ENCODE peak calls at places on chromosome 3, in eight cellular contexts. H, U, Y, J, C, S, T and O are unnamed samples.

GRCh38 chr3:149199474-149199873 is 22.2 kb downstream of the CP start:
- DNase-seq in U (no peak), Y (no peak), H (no peak), J (peak), S (no peak), C (no peak), T (peak), O (no peak)

GRCh38 chr3:119481079-119481478 is 12.3 kb downstream of the POGLUT1 start:
- DNase-seq in J (no peak), Y (peak), T (no peak), C (no peak), U (no peak), S (no peak), H (no peak), O (no peak)

GRCh38 chr3:47380026-47380600 is 708 bp upstream of the PTPN23 start:
- DNase-seq in J (no peak), U (no peak), H (no peak), C (no peak), S (no peak), T (no peak), Y (no peak), O (no peak)

GRCh38 chr3:38454884-38455638 is 1.4 kb downstream of the ACVR2B start:
- DNase-seq in J (no peak), S (peak), U (peak), T (peak), H (no peak), Y (peak), C (peak), O (peak)

GRCh38 chr3:84836961-84837360 is 121.8 kb upstream of the CADM2 start:
- DNase-seq in C (no peak), H (no peak), T (no peak), J (no peak), S (peak), Y (no peak), U (no peak), O (no peak)

GRCh38 chr3:101873619-101874018 is 24.3 kb downstream of the NFKBIZ start:
- DNase-seq in H (no peak), S (no peak), Y (peak), U (no peak), C (no peak), J (peak), T (peak), O (no peak)

GRCh38 chr3:129606522-129607390 is at the start of gene PLXND1:
- DNase-seq in H (no peak), Y (peak), S (peak), C (peak), T (peak), U (peak), J (peak), O (peak)

GRCh38 chr3:94063497-94064119 is 747 bp downstream of the NSUN3 start:
- DNase-seq in U (no peak), H (no peak), T (no peak), J (no peak), S (no peak), C (no peak), Y (peak), O (no peak)

GRCh38 chr3:13111173-13111873 is 38.1 kb upstream of the IQSEC1 start:
- DNase-seq in U (no peak), H (no peak), T (no peak), Y (no peak), S (no peak), C (no peak), J (no peak), O (no peak)

GRCh38 chr3:167406876-167407492 is 26.9 kb upstream of the ZBBX start:
- DNase-seq in C (no peak), J (peak), Y (peak), T (peak), U (no peak), S (peak), H (no peak), O (peak)

GRCh38 chr3:79818015-79818414 is 50.2 kb upstream of the ROBO1 start:
- DNase-seq in C (no peak), Y (no peak), S (no peak), H (no peak), J (no peak), U (no peak), T (no peak), O (no peak)

GRCh38 chr3:136994772-136995516 is 37.2 kb downstream of the IL20RB start:
- DNase-seq in J (peak), T (peak), U (peak), C (peak), Y (peak), S (no peak), H (no peak), O (peak)

GRCh38 chr3:187930021-187930420 is 184.8 kb upstream of the BCL6 start:
- DNase-seq in Y (no peak), S (no peak), J (no peak), T (no peak), H (no peak), C (no peak), U (no peak), O (no peak)

GRCh38 chr3:138467905-138468304 is 33.5 kb downstream of the ESYT3 start:
- DNase-seq in U (peak), T (no peak), J (no peak), C (no peak), Y (no peak), H (no peak), S (no peak), O (no peak)

GRCh38 chr3:57572096-57572495 is 16.0 kb downstream of the PDE12 start:
- DNase-seq in C (no peak), Y (no peak), U (no peak), J (no peak), H (no peak), T (no peak), S (no peak), O (no peak)

GRCh38 chr3:65352951-65353350 is 665.2 kb upstream of the ADAMTS9 start:
- DNase-seq in Y (peak), C (no peak), J (peak), H (no peak), T (no peak), S (no peak), U (no peak), O (no peak)

GRCh38 chr3:13332158-13332557 is 88.0 kb downstream of the NUP210 start:
- DNase-seq in U (no peak), J (no peak), S (no peak), C (no peak), T (no peak), H (no peak), Y (no peak), O (no peak)

GRCh38 chr3:53776494-53777101 is 69.6 kb downstream of the CHDH start:
- DNase-seq in H (no peak), T (no peak), S (no peak), J (peak), U (no peak), Y (peak), C (no peak), O (no peak)

GRCh38 chr3:2713923-2714322 is 396.3 kb downstream of the IL5RA start:
- DNase-seq in U (no peak), J (peak), S (no peak), Y (peak), C (no peak), H (no peak), T (no peak), O (no peak)

GRCh38 chr3:178159691-178160090 is 376.5 kb upstream of the KCNMB2 start:
- DNase-seq in S (peak), H (no peak), Y (no peak), J (peak), T (no peak), U (no peak), C (no peak), O (no peak)

GRCh38 chr3:123817413-123817812 is 66.7 kb downstream of the MYLK start:
- DNase-seq in Y (peak), C (no peak), H (no peak), S (no peak), T (peak), U (no peak), J (peak), O (peak)

GRCh38 chr3:161066926-161067325 is 38.2 kb downstream of the B3GALNT1 start:
- DNase-seq in H (no peak), Y (no peak), J (no peak), T (no peak), U (no peak), C (no peak), S (no peak), O (no peak)

GRCh38 chr3:51559266-51559907 is 20.9 kb downstream of the RAD54L2 start:
- DNase-seq in J (peak), Y (peak), T (peak), S (no peak), C (no peak), H (no peak), U (no peak), O (peak)

GRCh38 chr3:168081171-168081771 is 14.5 kb downstream of the GOLIM4 start:
- DNase-seq in T (no peak), U (no peak), S (no peak), C (no peak), Y (peak), J (no peak), H (no peak), O (no peak)

GRCh38 chr3:38316356-38317185 is 30.0 kb upstream of the XYLB start:
- DNase-seq in H (no peak), U (no peak), Y (no peak), J (no peak), S (no peak), C (no peak), T (no peak), O (no peak)

GRCh38 chr3:16839271-16840110 is 45.3 kb upstream of the PLCL2 start:
- DNase-seq in C (no peak), T (no peak), S (no peak), U (peak), H (no peak), J (no peak), Y (no peak), O (no peak)

GRCh38 chr3:23455775-23456174 is 252.6 kb downstream of the UBE2E2 start:
- DNase-seq in T (peak), U (no peak), Y (peak), J (peak), C (no peak), H (no peak), S (no peak), O (no peak)

GRCh38 chr3:175948041-175948440 is 1088.9 kb downstream of the NAALADL2 start:
- DNase-seq in Y (no peak), J (no peak), U (no peak), C (no peak), S (no peak), H (no peak), T (no peak), O (no peak)

GRCh38 chr3:167305340-167305739 is 74.8 kb downstream of the ZBBX start:
- DNase-seq in J (no peak), H (no peak), U (no peak), C (no peak), Y (no peak), T (no peak), S (no peak), O (no peak)

GRCh38 chr3:193342551-193342950 is 36.0 kb downstream of the ATP13A5 start:
- DNase-seq in J (no peak), H (no peak), S (peak), U (no peak), Y (no peak), C (no peak), T (no peak), O (no peak)

GRCh38 chr3:12902181-12902999 is 61.0 kb upstream of the RPL32 start:
- DNase-seq in S (no peak), J (no peak), U (peak), C (no peak), T (no peak), H (no peak), Y (no peak), O (no peak)

GRCh38 chr3:64345351-64345750 is 120.1 kb upstream of the PRICKLE2 start:
- DNase-seq in T (peak), U (no peak), H (no peak), J (peak), Y (peak), S (no peak), C (no peak), O (no peak)

GRCh38 chr3:16589867-16590624 is 15.2 kb downstream of the DAZL start:
- DNase-seq in J (no peak), Y (no peak), U (no peak), T (no peak), S (no peak), C (no peak), H (no peak), O (no peak)

GRCh38 chr3:50119786-50120185 is 31.1 kb downstream of the RBM5 start:
- DNase-seq in S (no peak), C (no peak), Y (no peak), H (no peak), T (no peak), J (no peak), U (no peak), O (no peak)

GRCh38 chr3:17910922-17911321 is 168.5 kb upstream of the TBC1D5 start:
- DNase-seq in U (no peak), S (no peak), H (no peak), T (no peak), J (no peak), Y (no peak), C (no peak), O (no peak)

GRCh38 chr3:147388395-147389264 is 17.7 kb downstream of the ZIC4 start:
- DNase-seq in C (no peak), Y (no peak), T (peak), U (no peak), H (no peak), J (no peak), S (no peak), O (no peak)

GRCh38 chr3:147385059-147386012 is 21.0 kb downstream of the ZIC4 start:
- DNase-seq in U (no peak), S (no peak), T (no peak), Y (no peak), H (no peak), J (no peak), C (no peak), O (no peak)

GRCh38 chr3:147389265-147390175 is 16.8 kb downstream of the ZIC4 start:
- DNase-seq in T (peak), H (no peak), S (no peak), Y (no peak), U (no peak), J (no peak), C (no peak), O (no peak)

GRCh38 chr3:147390589-147391569 is 15.5 kb downstream of the ZIC4 start:
- DNase-seq in S (no peak), J (no peak), C (no peak), Y (no peak), T (no peak), U (no peak), H (no peak), O (no peak)

GRCh38 chr3:147387550-147388394 is 18.6 kb downstream of the ZIC4 start:
- DNase-seq in J (no peak), H (no peak), S (no peak), C (no peak), T (no peak), U (no peak), Y (no peak), O (no peak)
- H3K4me3 ChIP-seq in J (no peak), H (no peak), S (no peak), C (no peak), T (peak), U (no peak), Y (no peak), O (no peak)

GRCh38 chr3:185759523-185759922 is 65.3 kb downstream of the IGF2BP2 start:
- DNase-seq in S (no peak), U (no peak), T (no peak), H (no peak), J (no peak), Y (no peak), C (no peak), O (no peak)

GRCh38 chr3:185758912-185759311 is 65.9 kb downstream of the IGF2BP2 start:
- DNase-seq in T (no peak), J (no peak), S (no peak), Y (no peak), C (no peak), H (no peak), U (no peak), O (no peak)

GRCh38 chr3:185760550-185760949 is 64.3 kb downstream of the IGF2BP2 start:
- DNase-seq in Y (peak), U (no peak), S (no peak), J (no peak), T (no peak), C (no peak), H (no peak), O (no peak)

GRCh38 chr3:185757176-185757575 is 67.7 kb downstream of the IGF2BP2 start:
- DNase-seq in S (no peak), T (no peak), U (no peak), J (no peak), Y (peak), H (no peak), C (no peak), O (no peak)

DNA sequence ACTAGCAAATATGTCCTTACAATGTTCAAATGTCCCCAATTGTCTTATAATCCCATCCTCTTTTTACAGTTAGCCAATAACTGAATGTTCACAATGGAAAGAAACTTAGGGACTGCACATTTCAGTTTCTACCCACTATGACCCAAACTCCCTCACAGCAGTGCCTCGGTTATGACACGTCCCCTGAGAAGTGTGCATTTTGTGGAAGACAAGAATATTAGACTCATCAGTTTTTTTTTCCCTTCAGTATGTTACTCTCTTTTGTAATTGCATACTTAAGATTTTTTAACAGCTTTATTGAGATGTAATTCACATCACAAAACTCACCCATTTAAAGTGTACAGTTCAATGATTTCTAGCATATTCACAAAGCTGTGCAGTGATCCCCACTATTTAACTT is 64.8 kb downstream of the IGF2BP2 start:
- DNase-seq in S (no peak), U (no peak), H (no peak), Y (peak), C (no peak), T (no peak), J (no peak), O (no peak)
- H3K4me3 ChIP-seq in S (no peak), U (peak), H (no peak), Y (peak), C (no peak), T (no peak), J (no peak), O (peak)

GRCh38 chr3:10782011-10782410 is 34.0 kb upstream of the SLC6A11 start:
- DNase-seq in S (no peak), J (no peak), Y (no peak), U (no peak), T (no peak), H (no peak), C (no peak), O (no peak)

GRCh38 chr3:10778492-10779292 is 37.3 kb upstream of the SLC6A11 start:
- DNase-seq in T (no peak), H (no peak), U (no peak), C (no peak), S (no peak), Y (no peak), J (no peak), O (no peak)

GRCh38 chr3:10779293-10779805 is 36.7 kb upstream of the SLC6A11 start:
- DNase-seq in T (no peak), J (no peak), H (no peak), C (no peak), Y (no peak), U (no peak), S (no peak), O (no peak)

GRCh38 chr3:10780243-10780642 is 35.8 kb upstream of the SLC6A11 start:
- DNase-seq in T (no peak), Y (no peak), H (no peak), U (no peak), S (no peak), J (no peak), C (no peak), O (no peak)

GRCh38 chr3:10780922-10781321 is 35.1 kb upstream of the SLC6A11 start:
- DNase-seq in Y (no peak), T (no peak), C (no peak), H (no peak), U (no peak), J (no peak), S (no peak), O (no peak)
- H3K4me3 ChIP-seq in Y (no peak), T (no peak), C (no peak), H (no peak), U (no peak), J (no peak), S (no peak), O (no peak)

DNA sequence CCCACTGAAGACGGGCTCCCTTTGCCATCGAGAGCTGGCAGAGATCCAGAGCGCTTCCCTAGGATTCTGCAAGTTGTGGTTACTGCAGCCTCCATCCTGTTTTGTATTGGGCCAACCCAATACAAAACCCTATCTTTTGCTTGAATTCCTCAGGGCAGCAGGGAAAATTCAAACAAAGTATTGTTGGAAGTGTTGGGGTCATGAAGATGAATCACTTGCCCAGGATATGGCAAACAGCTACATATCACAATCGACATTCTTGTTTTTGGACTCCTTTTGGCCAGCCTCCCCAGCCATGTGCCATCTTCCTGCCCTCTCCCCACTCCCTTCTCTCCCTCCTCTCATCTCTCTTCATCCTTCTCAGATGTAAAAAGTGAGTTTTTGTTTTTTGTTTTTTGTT is 100.0 kb upstream of the TRIM42 start:
- DNase-seq in U (no peak), C (no peak), J (no peak), T (no peak), S (no peak), Y (no peak), H (no peak), O (no peak)
- H3K4me3 ChIP-seq in U (no peak), C (no peak), J (no peak), T (no peak), S (no peak), Y (no peak), H (no peak), O (no peak)

DNA sequence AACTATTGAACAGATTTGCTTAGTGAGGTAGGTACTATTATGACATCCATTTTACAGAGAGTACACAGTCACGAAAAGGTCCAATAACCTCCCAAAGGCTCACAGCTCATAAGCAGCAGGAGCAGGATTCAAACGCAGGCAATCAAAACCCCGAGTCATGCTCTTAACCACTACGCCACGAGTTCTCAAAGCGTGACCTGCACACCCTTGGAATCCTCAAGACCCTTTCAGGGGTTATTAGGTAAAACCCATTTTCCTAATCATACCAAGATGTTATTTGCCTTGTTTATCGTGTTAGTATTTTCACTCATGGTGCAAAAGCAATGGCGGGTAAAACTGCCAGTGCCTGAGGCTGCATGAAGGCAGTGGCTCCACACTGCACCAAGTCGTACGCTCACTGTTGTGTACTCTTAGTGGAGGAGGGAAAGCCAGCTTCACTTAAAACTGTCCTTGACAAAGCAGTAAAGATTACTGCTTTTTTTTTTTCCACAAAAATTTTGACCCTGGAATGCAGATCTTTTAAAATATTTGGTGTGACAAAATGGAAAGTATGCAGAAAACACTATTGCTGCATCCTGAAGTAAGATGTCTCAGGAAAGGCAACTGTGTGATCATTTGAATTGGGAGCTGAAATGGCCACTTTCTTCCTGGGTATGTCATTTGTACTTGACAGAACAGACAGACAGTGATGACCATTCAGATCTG is 96.1 kb downstream of the IGF2BP2 start:
- DNase-seq in Y (peak), C (no peak), T (no peak), H (no peak), U (no peak), J (peak), S (no peak), O (no peak)
- H3K4me3 ChIP-seq in Y (peak), C (no peak), T (no peak), H (no peak), U (no peak), J (peak), S (no peak), O (no peak)

GRCh38 chr3:197309528-197310361 is 11.3 kb upstream of the DLG1 start:
- DNase-seq in J (peak), S (no peak), T (peak), U (no peak), C (no peak), H (no peak), Y (peak), O (peak)
- H3K4me3 ChIP-seq in J (no peak), S (no peak), T (no peak), U (no peak), C (no peak), H (no peak), Y (peak), O (no peak)

GRCh38 chr3:134797080-134797801 is 2.2 kb downstream of the EPHB1 start:
- DNase-seq in T (no peak), Y (no peak), H (no peak), C (no peak), U (no peak), J (peak), S (peak), O (no peak)
- H3K4me3 ChIP-seq in T (no peak), Y (peak), H (no peak), C (peak), U (peak), J (peak), S (no peak), O (no peak)

GRCh38 chr3:142026333-142026732 is 123.0 kb downstream of the TFDP2 start:
- DNase-seq in H (no peak), T (no peak), Y (no peak), S (no peak), U (no peak), J (no peak), C (no peak), O (no peak)
- H3K4me3 ChIP-seq in H (no peak), T (no peak), Y (no peak), S (no peak), U (peak), J (no peak), C (no peak), O (no peak)